ENCODE peak calls at places on chromosomes 4 and X, in nine cellular contexts. D is stomach, F is Peyer's patch, K is right lobe of liver, I is mucosa of descending colon, M is MM.1S, Q is lower lobe of right lung, C is fibroblast of mammary gland, N is prostate gland. E is an unnamed sample.

GRCh38 chr4:77025643-77026321 is 50.0 kb downstream of the CCNI start:
- DNase-seq in I (no peak), K (no peak), F (no peak), D (no peak), M (no peak), N (no peak), Q (no peak), C (peak), E (no peak)

GRCh38 chr4:3071811-3072210 is 2.5 kb downstream of the HTT-AS start:
- DNase-seq in F (no peak), D (no peak), K (no peak), M (no peak), Q (no peak), N (no peak), I (no peak), C (peak), E (no peak)

GRCh38 chr4:125482822-125483221 is 168.1 kb downstream of the FAT4 start:
- DNase-seq in I (no peak), N (no peak), Q (no peak), M (no peak), F (no peak), C (no peak), D (no peak), K (no peak), E (no peak)

GRCh38 chr4:180084561-180084960 is 2158.6 kb upstream of the TENM3 start:
- DNase-seq in K (no peak), I (no peak), Q (no peak), F (no peak), D (no peak), M (no peak), C (no peak), N (no peak), E (no peak)

GRCh38 chrX:40108959-40109287 is 11.2 kb upstream of the BCOR start:
- DNase-seq in N (peak), D (peak), C (peak), F (peak), Q (peak), K (peak), M (no peak), I (peak), E (peak)

GRCh38 chr4:51907001-51907669 is 64.2 kb downstream of the DCUN1D4 start:
- DNase-seq in F (no peak), K (no peak), D (no peak), I (no peak), Q (no peak), C (no peak), M (no peak), N (no peak), E (no peak)

GRCh38 chrX:13007519-13008188 is 32.7 kb downstream of the TMSB4X start:
- DNase-seq in K (no peak), I (no peak), C (peak), Q (no peak), M (no peak), N (peak), D (no peak), F (no peak), E (no peak)

GRCh38 chr4:95213361-95213760 is 335.4 kb downstream of the UNC5C start:
- DNase-seq in D (no peak), K (no peak), C (no peak), F (no peak), M (no peak), Q (no peak), I (no peak), N (no peak), E (no peak)

GRCh38 chrX:43349363-43349762 is 306.7 kb upstream of the MAOA start:
- DNase-seq in N (peak), M (peak), K (no peak), Q (no peak), I (no peak), D (peak), F (peak), C (peak), E (no peak)

GRCh38 chr4:105149771-105150170 is 3.1 kb downstream of the TET2 start:
- DNase-seq in Q (no peak), K (no peak), F (no peak), C (no peak), I (no peak), M (no peak), N (no peak), D (no peak), E (no peak)

GRCh38 chrX:72644946-72645345 is 69.2 kb downstream of the PHKA1 start:
- DNase-seq in D (no peak), M (peak), C (no peak), K (peak), N (no peak), Q (no peak), F (no peak), I (no peak), E (no peak)

GRCh38 chr4:76445911-76446310 is 10.9 kb downstream of the SHROOM3 start:
- DNase-seq in F (no peak), K (no peak), C (no peak), I (no peak), N (no peak), D (no peak), Q (no peak), M (no peak), E (no peak)

GRCh38 chr4:90238141-90238540 is 110.9 kb downstream of the CCSER1 start:
- DNase-seq in K (no peak), C (no peak), Q (no peak), M (no peak), I (no peak), F (no peak), D (no peak), N (no peak), E (no peak)

GRCh38 chrX:102042706-102043325 is 82.7 kb upstream of the TCEAL2 start:
- DNase-seq in M (no peak), I (no peak), K (no peak), N (no peak), Q (no peak), F (no peak), D (no peak), C (no peak), E (peak)

GRCh38 chr4:60805500-60806313 is 394.4 kb upstream of the ADGRL3 start:
- DNase-seq in F (no peak), I (no peak), K (no peak), D (no peak), M (peak), Q (no peak), N (no peak), C (peak), E (no peak)

GRCh38 chrX:51456814-51457213 is 39.6 kb downstream of the NUDT11 start:
- DNase-seq in Q (no peak), N (no peak), M (no peak), D (no peak), F (no peak), K (no peak), I (no peak), C (peak), E (no peak)

GRCh38 chrX:68829594-68830485 is 1.0 kb downstream of the EFNB1 start:
- DNase-seq in C (peak), K (no peak), Q (peak), M (no peak), N (no peak), F (peak), I (peak), D (no peak), E (no peak)

GRCh38 chrX:67545772-67546495 is 2.1 kb downstream of the AR start:
- DNase-seq in D (no peak), I (peak), K (peak), M (no peak), F (no peak), Q (peak), C (peak), N (peak), E (no peak)

GRCh38 chr4:111641813-111642579 is 503.3 kb upstream of the FAM241A start:
- DNase-seq in M (peak), F (peak), N (peak), D (peak), C (peak), K (no peak), Q (no peak), I (no peak), E (no peak)

GRCh38 chrX:124737771-124738170 is 391.4 kb downstream of the SH2D1A start:
- DNase-seq in K (no peak), D (no peak), F (no peak), I (no peak), Q (no peak), C (no peak), M (no peak), N (no peak), E (no peak)

GRCh38 chr4:168605411-168605810 is 108.6 kb downstream of the PALLD start:
- DNase-seq in N (no peak), F (no peak), I (no peak), D (no peak), M (no peak), K (no peak), C (peak), Q (no peak), E (no peak)

GRCh38 chr4:132065940-132066495 is 1083.1 kb upstream of the PCDH10 start:
- DNase-seq in K (no peak), I (no peak), D (no peak), N (no peak), C (peak), Q (no peak), M (no peak), F (no peak), E (no peak)

GRCh38 chr4:41183021-41183553 is 31.3 kb downstream of the APBB2 start:
- DNase-seq in F (no peak), D (no peak), N (no peak), C (no peak), Q (no peak), K (no peak), I (no peak), M (no peak), E (no peak)

GRCh38 chr4:163161536-163162205 is 5.0 kb downstream of the NAF1 start:
- DNase-seq in M (no peak), K (no peak), C (peak), N (no peak), I (no peak), Q (no peak), F (no peak), D (no peak), E (no peak)

GRCh38 chr4:175651701-175652100 is 160.4 kb downstream of the GPM6A start:
- DNase-seq in F (no peak), M (no peak), K (no peak), C (no peak), N (no peak), Q (no peak), I (no peak), D (no peak), E (no peak)

GRCh38 chrX:150270622-150271021 is 92.5 kb upstream of the MAMLD1 start:
- DNase-seq in F (no peak), K (peak), N (peak), D (no peak), Q (no peak), I (no peak), M (no peak), C (no peak), E (no peak)

GRCh38 chr4:127783026-127783769 is 1.1 kb downstream of the HSPA4L start:
- DNase-seq in N (peak), F (peak), M (peak), K (peak), C (peak), I (peak), Q (peak), D (peak), E (peak)

GRCh38 chrX:123424546-123424945 is 240.5 kb downstream of the GRIA3 start:
- DNase-seq in Q (no peak), F (no peak), M (no peak), D (no peak), I (no peak), K (no peak), C (peak), N (no peak), E (no peak)

GRCh38 chrX:151396042-151396826 is 772 bp upstream of the VMA21 start:
- DNase-seq in M (peak), F (peak), K (no peak), I (no peak), C (peak), Q (peak), D (no peak), N (no peak), E (no peak)

GRCh38 chrX:150352114-150352513 is 11.0 kb upstream of the MAMLD1 start:
- DNase-seq in C (no peak), I (no peak), M (no peak), N (no peak), Q (no peak), D (no peak), F (no peak), K (no peak), E (no peak)

DNA sequence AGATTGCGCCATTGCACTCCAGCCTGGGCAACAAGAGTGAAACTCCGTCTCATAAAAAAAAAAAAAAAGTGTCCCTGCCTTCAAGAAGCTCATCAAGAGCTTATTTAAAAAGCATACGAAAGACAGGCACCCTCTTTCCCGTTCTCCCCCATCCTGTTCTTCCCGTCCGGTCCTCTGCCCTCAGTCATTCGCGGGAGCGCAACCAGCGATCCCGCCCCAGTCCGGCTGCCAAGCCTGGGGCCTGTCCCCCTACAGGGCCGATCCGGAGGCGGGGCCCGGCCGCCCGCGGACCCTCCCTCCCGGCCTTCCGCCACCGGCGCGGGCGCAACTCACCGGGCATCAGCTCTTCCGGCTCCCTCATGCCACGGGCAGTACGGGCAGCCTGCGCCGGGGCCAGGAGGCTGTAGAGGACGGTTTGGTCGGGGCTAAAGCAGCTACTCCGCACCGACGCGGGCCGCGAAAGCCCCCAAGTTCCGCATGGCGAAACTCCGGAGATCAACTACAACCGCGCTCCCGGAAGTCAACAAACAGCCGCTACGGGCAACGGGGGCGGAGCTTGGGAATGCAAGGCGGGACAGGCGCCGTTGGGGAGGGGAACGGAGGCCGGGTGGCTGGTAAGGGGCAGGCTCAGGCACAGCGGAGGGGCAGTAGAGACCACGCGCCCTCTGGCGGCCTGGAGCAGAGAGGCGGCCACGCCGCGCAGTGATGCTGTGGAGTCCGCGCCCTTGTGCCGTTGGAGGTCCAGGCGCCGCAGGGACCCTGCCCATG is at the start of gene RPGR:
- DNase-seq in I (peak), C (peak), D (peak), F (peak), N (peak), Q (peak), K (peak), M (peak), E (peak)
- H3K4me3 ChIP-seq in I (peak), C (peak), D (peak), F (peak), N (peak), Q (peak), K (peak), M (peak), E (peak)

GRCh38 chr4:158168606-158169005 is 4.2 kb downstream of the GASK1B start:
- DNase-seq in N (no peak), F (no peak), D (no peak), I (no peak), Q (no peak), K (no peak), M (no peak), C (no peak), E (no peak)

GRCh38 chr4:158171456-158171790 is 1.4 kb downstream of the GASK1B start:
- DNase-seq in N (no peak), F (no peak), D (no peak), M (no peak), K (no peak), C (peak), Q (no peak), I (no peak), E (no peak)

GRCh38 chr4:158169516-158169915 is 3.3 kb downstream of the GASK1B start:
- DNase-seq in N (no peak), Q (no peak), D (no peak), I (no peak), C (peak), K (no peak), F (no peak), M (no peak), E (no peak)

GRCh38 chr4:158170691-158171455 is 2.0 kb downstream of the GASK1B start:
- DNase-seq in D (no peak), N (peak), K (peak), Q (peak), M (no peak), C (peak), F (peak), I (peak), E (peak)

GRCh38 chr4:158169931-158170690 is 2.7 kb downstream of the GASK1B start:
- DNase-seq in M (no peak), Q (no peak), I (no peak), D (no peak), N (no peak), F (no peak), K (no peak), C (peak), E (no peak)
- TF ChIP-seq CTCF in M (no peak), Q (no peak), I (no peak), D (no peak), N (no peak), F (no peak), K (no peak), C (no peak), E (no peak)

DNA sequence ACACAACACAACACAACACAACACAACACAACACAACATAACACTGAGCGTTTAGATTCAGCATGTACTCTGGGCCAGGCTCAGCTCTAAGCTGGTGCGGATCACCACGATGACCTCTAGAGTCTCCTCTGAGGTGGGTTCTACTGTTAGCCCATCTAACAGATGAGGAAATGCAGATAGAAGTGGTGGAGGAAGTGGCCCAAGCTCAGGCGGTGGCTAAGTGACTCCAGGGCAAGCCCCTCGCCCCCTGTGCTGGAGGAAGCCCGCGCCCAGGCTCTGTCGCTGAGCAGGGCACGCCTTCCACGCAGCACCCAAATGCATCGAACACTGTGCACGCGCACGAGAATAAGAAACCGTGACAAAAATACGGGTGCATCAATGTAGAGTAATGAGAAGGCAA is 45.3 kb upstream of the CDKN2AIP start:
- DNase-seq in C (no peak), N (no peak), M (no peak), F (no peak), D (no peak), K (no peak), I (no peak), Q (no peak), E (no peak)
- H3K4me3 ChIP-seq in C (no peak), N (no peak), M (peak), F (no peak), D (peak), K (no peak), I (no peak), Q (no peak), E (peak)

DNA sequence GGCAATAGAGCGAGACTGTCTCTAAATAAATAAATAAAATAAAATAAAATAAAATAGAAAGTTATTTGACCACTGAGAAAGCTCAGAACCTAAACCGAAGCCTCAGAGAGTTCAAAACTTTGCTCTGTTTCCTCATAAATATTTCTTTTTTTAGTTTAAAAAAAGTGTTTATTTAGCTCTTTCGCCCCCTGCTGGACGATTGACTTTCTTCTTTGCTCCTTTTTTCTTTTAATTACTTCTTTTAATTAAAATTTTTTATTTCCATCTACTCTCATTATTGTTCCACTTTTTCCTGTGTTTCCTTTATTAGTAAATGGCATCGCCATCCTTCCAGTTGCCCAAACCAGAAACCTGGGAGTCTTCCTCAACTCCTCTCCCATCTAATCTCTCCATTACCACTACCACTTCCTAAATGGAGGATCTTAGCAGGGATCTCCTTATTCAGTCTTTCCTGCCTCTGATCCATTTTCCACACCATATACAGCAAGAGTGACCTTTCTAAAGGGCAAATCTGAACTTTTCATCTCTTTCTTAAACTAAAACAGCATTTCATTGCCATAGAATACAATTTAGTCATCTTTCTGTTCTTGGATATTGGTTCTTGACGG is 728 bp upstream of the IL13RA2 start:
- DNase-seq in K (no peak), F (no peak), Q (no peak), D (no peak), I (no peak), M (peak), C (peak), N (no peak), E (no peak)
- TF ChIP-seq CTCF in K (peak), F (no peak), Q (peak), D (no peak), I (no peak), M (peak), C (peak), N (no peak), E (peak)

DNA sequence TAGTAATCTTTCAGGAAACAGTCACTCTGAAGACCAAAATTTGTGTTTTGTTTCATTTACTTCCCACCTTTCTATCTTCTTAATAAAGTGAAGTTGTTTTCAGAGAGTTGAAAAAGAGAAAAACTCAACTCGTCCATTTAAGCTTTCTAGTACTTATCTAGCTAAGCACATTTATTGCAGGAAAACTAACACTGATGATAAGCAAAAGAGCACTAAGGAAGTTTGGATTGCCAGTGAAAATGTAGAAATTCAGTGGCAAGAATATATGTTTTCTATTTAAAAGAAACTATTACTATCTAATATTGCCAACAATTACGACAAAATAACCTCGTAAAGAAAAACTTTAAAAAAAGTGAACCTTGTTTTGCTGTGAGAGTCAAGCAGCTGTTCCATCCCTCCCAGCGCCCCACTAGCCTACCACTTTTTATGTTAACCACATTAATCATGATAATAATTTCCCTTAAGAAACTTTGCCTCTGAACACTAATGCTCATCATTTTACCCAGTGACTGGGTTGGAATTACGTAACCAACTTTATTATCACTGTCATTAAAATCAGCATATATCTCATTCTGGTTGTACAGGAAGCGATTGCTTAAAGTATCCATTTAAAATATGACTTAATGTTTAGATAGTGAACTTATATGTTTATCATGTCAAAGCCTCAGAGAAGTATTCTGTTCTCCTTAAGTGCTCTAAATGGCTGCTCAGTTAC is 24.8 kb downstream of the SPRY1 start:
- DNase-seq in I (no peak), Q (no peak), K (no peak), F (no peak), D (no peak), C (no peak), M (no peak), N (no peak), E (no peak)
- H3K4me3 ChIP-seq in I (no peak), Q (peak), K (no peak), F (no peak), D (no peak), C (no peak), M (no peak), N (no peak), E (no peak)

GRCh38 chrX:128804828-128805227 is 718.5 kb downstream of the SMARCA1 start:
- DNase-seq in M (no peak), Q (no peak), I (no peak), K (no peak), F (no peak), D (no peak), C (no peak), N (no peak), E (no peak)

GRCh38 chrX:128805236-128805635 is 718.1 kb downstream of the SMARCA1 start:
- DNase-seq in N (no peak), Q (no peak), I (no peak), F (no peak), D (no peak), K (no peak), M (no peak), C (no peak), E (no peak)

GRCh38 chrX:128800138-128800537 is 723.2 kb downstream of the SMARCA1 start:
- DNase-seq in I (no peak), C (no peak), K (no peak), M (no peak), Q (no peak), N (no peak), D (no peak), F (no peak), E (no peak)
- TF ChIP-seq CTCF in I (no peak), C (no peak), K (no peak), M (peak), Q (no peak), N (no peak), D (no peak), F (peak), E (no peak)

GRCh38 chrX:129961180-129962083 is 21.0 kb upstream of the BCORL1 start:
- DNase-seq in K (peak), Q (peak), D (peak), I (peak), F (peak), M (peak), C (no peak), N (peak), E (peak)
- H3K4me3 ChIP-seq in K (peak), Q (peak), D (peak), I (no peak), F (peak), M (peak), C (no peak), N (no peak), E (peak)

GRCh38 chr4:87505862-87506261 is 23.3 kb downstream of the SPARCL1 start:
- DNase-seq in C (no peak), M (no peak), D (no peak), Q (no peak), N (no peak), F (no peak), K (no peak), I (no peak), E (no peak)
- TF ChIP-seq CTCF in C (peak), M (peak), D (no peak), Q (no peak), N (no peak), F (no peak), K (no peak), I (no peak), E (no peak)

E was measured in pancreas.